ENCODE peak calls at places on chromosome 15, in nine cellular contexts. N is heart left ventricle; I is CD8-positive, alpha-beta T cell; H is uterus; Z is heart right ventricle; T is body of pancreas; B is CD4-positive, CD25-positive, alpha-beta regulatory T cell; U is pancreas; O is astrocyte. X is an unnamed sample.

GRCh38 chr15:74320358-74321247 is 46.8 kb downstream of the CYP11A1 start:
- DNase-seq in N (peak), I (peak), H (peak), Z (peak), T (peak), B (no peak), U (no peak), O (no peak), X (no peak)

GRCh38 chr15:62857411-62857853 is 185.1 kb upstream of the TPM1 start:
- DNase-seq in N (no peak), I (no peak), H (no peak), Z (no peak), T (no peak), B (no peak), U (no peak), O (no peak), X (no peak)

GRCh38 chr15:59688383-59688887 is 685 bp downstream of the BNIP2 start:
- DNase-seq in N (no peak), I (peak), H (no peak), Z (peak), T (no peak), B (peak), U (peak), O (peak), X (no peak)

GRCh38 chr15:66389859-66390382 is 3.2 kb downstream of the MAP2K1 start:
- DNase-seq in N (no peak), I (no peak), H (no peak), Z (no peak), T (no peak), B (no peak), U (no peak), O (no peak), X (no peak)

GRCh38 chr15:65460948-65461347 is 38.2 kb upstream of the IGDCC4 start:
- DNase-seq in N (no peak), I (no peak), H (no peak), Z (no peak), T (no peak), B (no peak), U (no peak), O (peak), X (no peak)

GRCh38 chr15:32030795-32031194 is 480 bp downstream of the CHRNA7 start:
- DNase-seq in N (no peak), I (no peak), H (no peak), Z (no peak), T (peak), B (no peak), U (no peak), O (no peak), X (no peak)

GRCh38 chr15:83380026-83380425 is 67.1 kb upstream of the SH3GL3 start:
- DNase-seq in N (no peak), I (no peak), H (no peak), Z (no peak), T (no peak), B (no peak), U (no peak), O (peak), X (no peak)

GRCh38 chr15:88954431-88955277 is 41.5 kb upstream of the MFGE8 start:
- DNase-seq in N (peak), I (no peak), H (no peak), Z (peak), T (peak), B (no peak), U (no peak), O (no peak), X (peak)

GRCh38 chr15:39365161-39365560 is 215.7 kb upstream of the THBS1 start:
- DNase-seq in N (no peak), I (no peak), H (no peak), Z (no peak), T (no peak), B (no peak), U (no peak), O (peak), X (no peak)

DNA sequence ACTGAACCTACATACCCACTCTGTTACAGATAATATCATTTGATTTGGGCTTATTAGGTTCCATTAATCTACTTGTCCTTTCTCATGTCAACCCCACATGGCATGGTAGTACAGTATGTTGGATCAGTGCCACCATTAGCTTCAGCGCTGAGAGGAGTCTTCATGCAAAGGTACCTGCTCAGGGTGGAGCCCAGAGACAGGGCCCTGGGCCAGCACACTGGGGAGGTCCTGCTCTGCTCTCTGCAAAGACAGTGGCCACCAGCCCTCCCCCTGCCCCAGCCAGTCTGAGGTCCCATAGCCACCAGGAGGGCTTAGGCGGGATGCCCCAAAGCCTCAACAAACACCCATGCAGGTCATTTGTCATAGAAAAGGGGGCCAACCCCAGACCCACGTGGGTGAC is 71.0 kb downstream of the ATP10A start:
- DNase-seq in N (peak), I (no peak), H (no peak), Z (no peak), T (no peak), B (no peak), U (no peak), O (no peak), X (no peak)
- H3K27ac ChIP-seq in N (no peak), I (no peak), H (no peak), Z (no peak), T (no peak), B (no peak), U (no peak), O (no peak), X (no peak)

DNA sequence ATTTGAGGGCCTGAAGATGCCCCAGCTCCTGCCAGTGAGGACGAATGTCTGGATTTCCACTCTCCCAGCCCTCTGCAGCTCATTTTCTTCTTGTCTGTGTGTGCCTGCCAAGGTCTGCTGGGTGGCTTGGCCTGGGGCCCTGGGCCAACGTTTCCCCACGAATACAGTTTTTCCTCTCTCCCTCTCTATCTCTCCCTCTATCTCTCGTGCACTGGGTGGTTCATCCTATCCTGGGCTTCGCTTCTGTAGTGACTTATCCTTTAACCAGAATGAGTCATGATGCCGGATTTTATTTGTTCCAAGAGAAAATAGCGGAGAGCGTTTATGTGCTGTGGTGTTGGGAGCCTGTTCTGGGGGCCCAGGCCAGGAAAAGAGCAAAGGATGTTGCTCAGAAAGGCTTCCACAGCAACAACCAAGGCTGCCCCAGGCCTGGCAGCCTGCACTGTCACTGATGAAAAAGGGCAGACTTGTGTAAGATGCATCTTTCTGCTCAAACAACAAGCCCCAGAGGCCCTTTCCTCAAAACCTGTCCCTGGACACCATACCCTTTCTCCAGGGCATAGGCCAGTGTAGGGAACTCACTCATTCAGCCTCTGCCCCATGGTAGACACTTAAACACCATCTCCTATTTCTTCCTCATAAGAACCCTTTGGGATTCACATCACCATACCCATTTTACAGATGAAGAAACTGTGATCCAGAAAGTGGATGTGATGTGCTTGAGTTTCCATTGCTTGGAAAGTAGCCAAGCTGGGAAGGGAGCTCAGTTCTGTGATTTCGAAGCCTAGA is 47.3 kb downstream of the ITGA11 start:
- DNase-seq in N (peak), I (peak), H (peak), Z (no peak), T (peak), B (no peak), U (no peak), O (peak), X (no peak)
- H3K27ac ChIP-seq in N (no peak), I (no peak), H (peak), Z (no peak), T (no peak), B (no peak), U (no peak), O (peak), X (no peak)

DNA sequence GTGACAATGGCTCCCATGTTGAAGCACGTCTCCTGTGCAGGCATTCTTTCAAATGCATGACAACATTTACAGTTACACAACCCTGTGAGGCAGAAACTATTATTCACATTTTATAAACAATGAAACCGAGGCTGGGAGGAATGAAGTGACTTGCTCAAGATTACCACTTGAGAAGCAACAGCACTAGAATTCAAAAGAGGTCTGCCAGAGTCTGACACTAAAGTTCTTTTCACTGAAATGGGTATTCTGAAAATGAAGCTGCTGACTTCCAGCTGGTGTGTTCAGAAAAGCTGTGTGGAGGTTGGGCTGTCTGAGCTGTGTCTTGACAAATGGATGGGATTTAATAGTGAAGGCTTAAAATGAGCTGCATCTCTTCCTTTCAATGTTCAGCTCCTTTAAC is 104.4 kb downstream of the THSD4 start:
- DNase-seq in N (no peak), I (no peak), H (no peak), Z (no peak), T (no peak), B (no peak), U (no peak), O (peak), X (no peak)
- H3K27ac ChIP-seq in N (no peak), I (no peak), H (peak), Z (no peak), T (no peak), B (no peak), U (no peak), O (no peak), X (no peak)

GRCh38 chr15:98003976-98004375 is 43.5 kb downstream of the ARRDC4 start:
- DNase-seq in N (no peak), I (no peak), H (no peak), Z (no peak), T (no peak), B (no peak), U (no peak), O (peak), X (no peak)

GRCh38 chr15:98002419-98002818 is 41.9 kb downstream of the ARRDC4 start:
- DNase-seq in N (no peak), I (no peak), H (no peak), Z (no peak), T (no peak), B (no peak), U (no peak), O (no peak), X (no peak)

GRCh38 chr15:98003528-98003927 is 43.0 kb downstream of the ARRDC4 start:
- DNase-seq in N (no peak), I (no peak), H (no peak), Z (no peak), T (no peak), B (no peak), U (no peak), O (no peak), X (no peak)

GRCh38 chr15:98001663-98002194 is 41.2 kb downstream of the ARRDC4 start:
- DNase-seq in N (no peak), I (no peak), H (no peak), Z (no peak), T (no peak), B (no peak), U (no peak), O (no peak), X (no peak)

DNA sequence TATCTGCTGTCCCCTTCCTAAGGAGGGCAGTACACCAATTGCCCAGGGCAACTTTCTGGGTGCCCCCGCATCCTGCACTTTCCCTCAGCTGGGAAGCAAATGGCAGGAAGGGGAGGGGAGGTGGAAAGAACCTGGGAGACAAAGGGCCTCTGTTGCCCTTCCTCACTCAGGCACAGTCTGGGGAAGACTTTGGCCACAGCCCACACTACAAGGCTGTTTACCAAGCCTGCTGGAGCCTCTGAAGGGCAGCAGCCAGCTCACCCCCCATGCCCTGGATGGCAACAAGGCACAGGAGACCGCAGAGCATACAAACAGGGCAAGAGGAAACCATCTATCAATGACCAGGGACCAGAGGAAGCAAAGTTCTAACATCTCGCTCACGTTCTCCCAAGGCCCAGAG is 42.4 kb downstream of the ARRDC4 start:
- DNase-seq in N (no peak), I (no peak), H (no peak), Z (no peak), T (no peak), B (no peak), U (no peak), O (no peak), X (peak)
- H3K27ac ChIP-seq in N (no peak), I (no peak), H (no peak), Z (no peak), T (no peak), B (no peak), U (no peak), O (no peak), X (no peak)

DNA sequence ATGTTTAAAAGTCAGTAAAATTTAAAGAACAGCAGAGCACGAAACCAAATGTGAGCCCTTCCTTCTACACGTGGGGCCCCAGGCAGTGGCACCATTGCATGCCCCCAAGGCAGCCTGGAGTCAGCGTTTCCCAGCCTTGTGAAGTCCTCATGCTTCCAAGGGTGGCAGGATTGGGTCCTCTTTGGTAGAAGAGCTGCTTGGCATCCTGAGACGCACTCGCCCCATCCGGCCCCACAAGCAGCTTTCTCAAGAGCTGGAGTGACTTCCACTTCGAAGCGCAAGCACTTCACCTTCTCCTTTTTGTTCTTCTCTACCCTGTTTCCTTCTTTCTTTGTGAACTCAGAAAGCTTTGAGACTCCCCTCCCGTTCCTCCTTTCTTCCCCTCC is 34.7 kb downstream of the ZNF710 start:
- DNase-seq in N (peak), I (no peak), H (no peak), Z (no peak), T (peak), B (no peak), U (no peak), O (no peak), X (no peak)
- H3K27ac ChIP-seq in N (peak), I (no peak), H (peak), Z (peak), T (peak), B (no peak), U (no peak), O (no peak), X (peak)

X was measured in substantia nigra.